ENCODE peak calls at places on chromosomes 3 and 15, in six cellular contexts. B is activated CD8-positive, alpha-beta T cell treated with anti-CD3 and anti-CD28 coated beads for 36 hours; C is ACHN; Z is activated gamma-delta T cell; E is T follicular helper cell; R is activated naive CD4-positive, alpha-beta T cell. S is an unnamed sample.

GRCh38 chr15:89360294-89360971 is 25.8 kb upstream of the POLG start:
- DNase-seq in Z (no peak), R (no peak), C (no peak), B (no peak), E (no peak), S (no peak)

GRCh38 chr15:74613089-74613952 is 2.3 kb upstream of the CLK3 start:
- DNase-seq in E (no peak), B (no peak), C (no peak), R (no peak), Z (no peak), S (no peak)

GRCh38 chr15:60420322-60420721 is 22.5 kb upstream of the ANXA2 start:
- DNase-seq in Z (no peak), C (no peak), B (no peak), E (no peak), R (no peak), S (no peak)

GRCh38 chr15:54618120-54618519 is 578.6 kb downstream of the RSL24D1 start:
- DNase-seq in E (no peak), C (no peak), Z (no peak), R (no peak), B (no peak), S (no peak)

GRCh38 chr3:169173231-169173630 is 490.3 kb downstream of the MECOM start:
- DNase-seq in Z (no peak), C (no peak), R (no peak), E (no peak), B (no peak), S (no peak)

GRCh38 chr15:101458908-101459578 is 30.5 kb downstream of the PCSK6 start:
- DNase-seq in Z (no peak), R (no peak), E (no peak), C (no peak), B (no peak), S (no peak)

GRCh38 chr15:94029495-94029894 is 201.9 kb upstream of the MCTP2 start:
- DNase-seq in B (no peak), Z (no peak), C (no peak), E (no peak), R (no peak), S (no peak)

GRCh38 chr3:66464512-66464894 is 36.3 kb downstream of the LRIG1 start:
- DNase-seq in Z (no peak), B (no peak), C (no peak), E (no peak), R (no peak), S (no peak)

GRCh38 chr3:111610612-111611054 is 15.5 kb upstream of the ZBED2 start:
- DNase-seq in Z (no peak), B (peak), E (peak), R (no peak), C (no peak), S (no peak)